ENCODE peak calls at places on chromosomes 3 and 15, in six cellular contexts. R is body of pancreas, E is psoas muscle, M is adrenal gland, T is OCI-LY7, N is PC-3. L is an unnamed sample.

GRCh38 chr15:101167366-101167790 is 84.5 kb downstream of the CHSY1 start:
- DNase-seq in R (no peak), E (no peak), M (no peak), T (no peak), N (peak; percentile 53), L (no peak)

GRCh38 chr3:44771424-44772098 is 10.0 kb downstream of the KIF15 start:
- DNase-seq in R (no peak), E (no peak), M (no peak), T (no peak), N (no peak), L (no peak)

GRCh38 chr3:151443583-151443982 is 17.3 kb downstream of the IGSF10 start:
- DNase-seq in R (no peak), E (no peak), M (no peak), T (no peak), N (no peak), L (peak; percentile 80)

GRCh38 chr3:112167758-112168157 is 34.7 kb upstream of the GCSAM start:
- DNase-seq in R (no peak), E (no peak), M (no peak), T (peak; percentile 57), N (no peak), L (no peak)

GRCh38 chr3:121661376-121661775 is 673 bp upstream of the HCLS1 start:
- DNase-seq in R (no peak), E (no peak), M (no peak), T (peak; percentile 24), N (no peak), L (no peak)

GRCh38 chr3:125051715-125052581 is 3.8 kb downstream of the HEG1 start:
- DNase-seq in R (no peak), E (peak; percentile 74), M (no peak), T (peak; percentile 19), N (peak; percentile 68), L (peak; percentile 90)

GRCh38 chr3:82509951-82510603 is 748.6 kb upstream of the GBE1 start:
- DNase-seq in R (no peak), E (no peak), M (no peak), T (no peak), N (no peak), L (no peak)

GRCh38 chr3:127395663-127396320 is 107.9 kb upstream of the PRR20G start:
- DNase-seq in R (no peak), E (no peak), M (no peak), T (no peak), N (no peak), L (peak; percentile 65)

GRCh38 chr3:60096403-60096802 is 1046.6 kb upstream of the CFAP20DC start:
- DNase-seq in R (no peak), E (no peak), M (no peak), T (no peak), N (no peak), L (peak; percentile 70)

GRCh38 chr3:124888482-124889441 is 1.6 kb upstream of the ITGB5 start:
- DNase-seq in R (no peak), E (no peak), M (no peak), T (no peak), N (no peak), L (peak; percentile 75)

GRCh38 chr3:123069021-123069381 is 2.2 kb downstream of the PDIA5 start:
- DNase-seq in R (peak; percentile 78), E (no peak), M (no peak), T (no peak), N (no peak), L (peak; percentile 54)

GRCh38 chr15:101503296-101503599 is 13.7 kb upstream of the PCSK6 start:
- DNase-seq in R (no peak), E (no peak), M (no peak), T (no peak), N (no peak), L (no peak)

GRCh38 chr3:41498847-41499246 is 299.5 kb downstream of the CTNNB1 start:
- DNase-seq in R (no peak), E (no peak), M (no peak), T (no peak), N (no peak), L (no peak)

GRCh38 chr3:145628211-145628610 is 532.8 kb downstream of the PLOD2 start:
- DNase-seq in R (no peak), E (no peak), M (no peak), T (no peak), N (no peak), L (no peak)

GRCh38 chr3:13657660-13658435 is 108.9 kb downstream of the FBLN2 start:
- DNase-seq in R (peak; percentile 63), E (no peak), M (peak; percentile 44), T (peak; percentile 50), N (peak; percentile 81), L (peak; percentile 90)

GRCh38 chr3:197953325-197953724 is 3.3 kb downstream of the RPL35A start:
- DNase-seq in R (no peak), E (no peak), M (no peak), T (no peak), N (no peak), L (no peak)

GRCh38 chr3:87792532-87793321 is 266.1 kb downstream of the CGGBP1 start:
- DNase-seq in R (peak; percentile 48), E (no peak), M (no peak), T (no peak), N (peak; percentile 7), L (peak; percentile 87)
- H3K27ac ChIP-seq in R (no peak within 1 kb of the TSS), E (no peak within 1 kb of the TSS), M (no peak within 1 kb of the TSS), T (no peak within 1 kb of the TSS), N (no peak within 1 kb of the TSS), L (no peak within 1 kb of the TSS)

GRCh38 chr3:57402675-57403074 is 110.2 kb upstream of the ASB14 start:
- DNase-seq in R (no peak), E (no peak), M (no peak), T (no peak), N (no peak), L (no peak)
- TF ChIP-seq CTCF in R (no peak), E (no peak), M (no peak), T (no peak), N (no peak), L (no peak)

DNA sequence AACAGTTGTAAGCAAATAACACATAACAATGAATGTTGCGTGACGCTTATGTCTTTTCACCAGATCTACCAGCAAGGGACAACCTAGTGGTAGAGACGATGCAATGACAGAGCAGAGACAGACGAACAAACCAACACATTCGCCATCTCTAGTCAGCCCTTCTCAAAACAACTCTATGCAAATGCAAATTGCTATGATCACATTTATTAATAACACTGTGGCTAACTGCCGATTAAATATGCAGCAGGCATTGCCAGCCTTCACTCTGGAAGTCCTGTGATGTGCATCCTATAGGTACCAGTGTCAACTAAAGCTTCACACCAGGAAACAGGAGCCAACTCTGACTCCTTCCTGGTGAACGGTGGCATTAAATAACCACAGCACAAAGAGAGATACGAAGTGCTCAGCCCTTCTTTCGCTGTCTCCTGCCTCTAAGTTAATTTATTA is 94.2 kb downstream of the FOXP1 start:
- DNase-seq in R (no peak), E (no peak), M (no peak), T (no peak), N (no peak), L (no peak)
- H3K27ac ChIP-seq in R (no peak overlapping the region), E (no peak overlapping the region), M (no peak overlapping the region), T (no peak overlapping the region), N (no peak overlapping the region), L (no peak overlapping the region)

DNA sequence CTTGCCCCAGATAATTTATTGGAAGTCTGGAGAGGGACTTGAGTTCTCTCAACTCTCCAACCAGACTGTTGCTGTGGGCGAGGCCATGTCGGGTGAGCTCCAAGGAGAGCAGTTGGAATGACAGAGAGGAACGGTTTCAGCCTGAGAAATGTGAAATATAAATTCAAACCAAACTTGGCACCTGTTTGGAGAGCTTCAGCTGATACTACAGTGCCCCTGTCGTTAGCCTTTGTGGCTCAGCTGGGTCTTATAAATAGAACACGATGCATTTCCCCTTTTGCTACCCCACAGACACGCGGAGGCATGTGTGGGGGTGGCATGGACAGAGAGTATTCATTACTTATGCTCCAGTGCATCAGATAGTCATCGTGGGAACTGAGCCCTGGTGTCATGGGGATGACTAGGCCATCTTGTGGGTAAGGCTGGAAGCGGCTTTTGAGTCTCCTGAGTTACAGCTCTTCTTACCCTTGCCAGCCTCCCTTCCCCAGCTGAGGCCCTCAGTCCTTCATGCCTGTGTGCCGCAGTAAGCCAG is 15.6 kb downstream of the SMAD3 start:
- DNase-seq in R (no peak), E (peak; percentile 83), M (no peak), T (peak; percentile 98), N (peak; percentile 43), L (no peak)
- TF ChIP-seq CTCF in R (no peak), E (peak; percentile 21), M (no peak), T (peak; percentile 82), N (peak; percentile 42), L (peak; percentile 18)

DNA sequence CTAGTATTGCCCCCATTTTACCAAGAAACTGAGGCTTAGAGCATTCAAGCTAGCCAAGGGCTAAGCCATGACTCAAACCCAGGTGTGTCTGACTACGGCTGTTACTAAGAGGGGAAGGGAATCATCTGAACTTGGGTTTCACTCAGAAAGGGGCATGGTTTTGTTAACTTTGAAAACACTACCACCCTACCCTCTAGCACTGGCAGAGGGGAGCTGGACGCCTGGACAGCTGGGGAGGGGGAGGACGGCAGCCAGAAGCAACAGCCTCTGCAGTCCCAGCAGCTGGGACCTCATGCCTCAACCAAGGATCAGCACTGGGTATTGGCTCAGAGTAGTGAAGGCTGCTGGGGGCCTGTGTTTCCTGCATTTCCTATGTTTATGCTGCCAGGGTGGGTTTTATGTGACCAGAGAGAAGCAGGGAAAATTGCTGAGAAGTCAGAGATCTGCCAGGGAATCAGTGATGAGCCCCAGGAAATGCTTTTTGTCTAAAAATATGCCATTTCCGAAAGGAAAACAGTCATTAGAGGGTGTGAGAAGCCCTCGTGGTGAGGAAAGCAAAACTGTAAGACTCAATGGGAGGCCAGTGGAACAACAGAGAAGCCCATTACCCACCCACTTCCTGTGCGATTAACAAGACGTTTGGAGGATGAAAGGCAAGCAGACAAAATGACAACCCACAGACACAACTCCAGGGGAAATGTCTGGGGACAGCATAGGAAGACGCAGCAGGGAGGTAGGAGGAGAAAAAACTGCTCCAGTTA is 41.2 kb downstream of the LIPC start:
- DNase-seq in R (no peak), E (no peak), M (no peak), T (peak; percentile 24), N (peak; percentile 33), L (peak; percentile 63)
- H3K27ac ChIP-seq in R (no peak overlapping the region), E (no peak overlapping the region), M (no peak overlapping the region), T (no peak overlapping the region), N (peak overlapping the region; percentile 33), L (peak overlapping the region; percentile 55)